ENCODE peak calls at places on chromosomes 12 and 14, in seven cellular contexts. U is GM04504; Y is neural crest cell; M is activated CD4-positive, alpha-beta memory T cell treated with anti-CD3 and anti-CD28 coated beads for 36 hours; J is stimulated activated CD4-positive, alpha-beta T cell treated with anti-CD3 and anti-CD28 coated beads, Interleukin-12 subunit alpha, Interleukin-12 subunit beta, amount 100 ng/mL, for 48 hours; C is AG04450; O is occipital lobe. T is an unnamed sample.

GRCh38 chr12:51955702-51956101 is 4.2 kb downstream of the ACVR1B start:
- DNase-seq in C (no peak), M (no peak), J (no peak), U (no peak), Y (no peak), O (no peak), T (no peak)

GRCh38 chr12:98870521-98870920 is 225.4 kb downstream of the APAF1 start:
- DNase-seq in M (no peak), Y (no peak), C (no peak), O (peak; percentile 59), U (no peak), J (no peak), T (no peak)

GRCh38 chr12:1920971-1921370 is 2.5 kb upstream of the CACNA2D4 start:
- DNase-seq in M (no peak), Y (no peak), J (no peak), O (no peak), C (no peak), U (no peak), T (peak; percentile 12)

GRCh38 chr12:84910549-84911241 is 1.9 kb downstream of the SLC6A15 start:
- DNase-seq in Y (peak; percentile 3), M (no peak), O (peak; percentile 21), C (no peak), J (no peak), U (no peak), T (peak; percentile 36)

GRCh38 chr12:112013601-112014402 is 576 bp downstream of the ERP29 start:
- DNase-seq in C (no peak), Y (peak; percentile 29), U (peak; percentile 44), J (peak; percentile 65), O (peak; percentile 57), M (peak; percentile 83), T (peak; percentile 58)

GRCh38 chr14:90924618-90925345 is 108.6 kb upstream of the TTC7B start:
- DNase-seq in O (no peak), Y (no peak), U (no peak), C (no peak), M (no peak), J (no peak), T (no peak)

GRCh38 chr14:36105401-36105800 is 71.1 kb downstream of the PTCSC3 start:
- DNase-seq in U (no peak), M (no peak), J (no peak), O (no peak), C (no peak), Y (no peak), T (no peak)

GRCh38 chr12:96103067-96103650 is 67.8 kb upstream of the LTA4H start:
- DNase-seq in U (no peak), M (no peak), Y (no peak), O (no peak), C (no peak), J (no peak), T (no peak)

GRCh38 chr12:102631274-102631673 is 150.9 kb upstream of the IGF1 start:
- DNase-seq in C (peak; percentile 18), U (peak; percentile 58), Y (no peak), M (no peak), O (no peak), J (no peak), T (no peak)

GRCh38 chr12:87518508-87518907 is 510.7 kb downstream of the C12orf50 start:
- DNase-seq in U (no peak), Y (no peak), M (no peak), J (no peak), C (no peak), O (no peak), T (no peak)

GRCh38 chr12:60421741-60422140 is 825.9 kb downstream of the SLC16A7 start:
- DNase-seq in J (no peak), C (no peak), M (no peak), O (no peak), Y (no peak), U (no peak), T (no peak)

GRCh38 chr12:20508962-20509361 is 140.6 kb downstream of the PDE3A start:
- DNase-seq in U (no peak), C (no peak), M (no peak), J (no peak), O (no peak), Y (no peak), T (peak; percentile 63)

GRCh38 chr14:51552768-51553426 is 98.8 kb upstream of the FRMD6 start:
- DNase-seq in J (no peak), C (no peak), Y (no peak), O (no peak), M (no peak), U (no peak), T (peak; percentile 30)

GRCh38 chr14:73492661-73493060 is 1.9 kb downstream of the RIOX1 start:
- DNase-seq in Y (no peak), J (no peak), C (no peak), U (no peak), O (no peak), M (no peak), T (no peak)

GRCh38 chr14:59511916-59512530 is 27.7 kb downstream of the JKAMP start:
- DNase-seq in C (no peak), M (peak; percentile 17), O (no peak), U (no peak), J (no peak), Y (peak; percentile 44), T (peak; percentile 61)

GRCh38 chr12:122917508-122918227 is 21.7 kb upstream of the VPS37B start:
- DNase-seq in Y (no peak), C (no peak), J (no peak), O (no peak), U (peak; percentile 73), M (no peak), T (no peak)

T was measured in SK-N-SH.